ENCODE peak calls at places on chromosomes 2 and 18, in eight cellular contexts. W, Z, A, V, E, L, H and T are unnamed samples.

GRCh38 chr2:22904126-22904684 is 480.8 kb upstream of the KLHL29 start:
- DNase-seq in W (no peak), Z (no peak), A (peak), V (no peak), E (peak), L (peak), H (no peak), T (no peak)

GRCh38 chr18:35185771-35186170 is 55.1 kb upstream of the ZNF397 start:
- DNase-seq in W (no peak), Z (no peak), A (no peak), V (no peak), E (no peak), L (no peak), H (no peak), T (no peak)

GRCh38 chr18:8949206-8949605 is 153.3 kb upstream of the NDUFV2 start:
- DNase-seq in W (no peak), Z (no peak), A (no peak), V (peak), E (no peak), L (no peak), H (no peak), T (no peak)

GRCh38 chr2:71792926-71793761 is 339.8 kb downstream of the DYSF start:
- DNase-seq in W (no peak), Z (no peak), A (no peak), V (peak), E (no peak), L (no peak), H (no peak), T (no peak)

GRCh38 chr18:6648581-6648980 is 80.9 kb upstream of the ARHGAP28 start:
- DNase-seq in W (no peak), Z (no peak), A (no peak), V (peak), E (no peak), L (no peak), H (no peak), T (no peak)

GRCh38 chr2:204110250-204111183 is 174.0 kb downstream of the ICOS start:
- DNase-seq in W (no peak), Z (no peak), A (no peak), V (peak), E (peak), L (no peak), H (peak), T (no peak)

GRCh38 chr18:63292844-63293683 is 26.5 kb downstream of the BCL2 start:
- DNase-seq in W (no peak), Z (no peak), A (no peak), V (no peak), E (no peak), L (no peak), H (no peak), T (no peak)

GRCh38 chr2:62362561-62362960 is 143.4 kb downstream of the TMEM17 start:
- DNase-seq in W (no peak), Z (no peak), A (no peak), V (no peak), E (no peak), L (peak), H (no peak), T (no peak)

GRCh38 chr2:2324119-2324518 is 7.0 kb downstream of the MYT1L start:
- DNase-seq in W (peak), Z (no peak), A (no peak), V (no peak), E (no peak), L (no peak), H (no peak), T (no peak)

GRCh38 chr2:101725515-101726192 is 28.1 kb downstream of the MAP4K4 start:
- DNase-seq in W (no peak), Z (no peak), A (peak), V (no peak), E (no peak), L (peak), H (no peak), T (no peak)

GRCh38 chr2:9656270-9656766 is 25.5 kb upstream of the YWHAQ start:
- DNase-seq in W (no peak), Z (no peak), A (peak), V (peak), E (peak), L (no peak), H (no peak), T (peak)

GRCh38 chr2:24855703-24856102 is 62.5 kb downstream of the CENPO start:
- DNase-seq in W (no peak), Z (no peak), A (peak), V (peak), E (peak), L (no peak), H (peak), T (no peak)

GRCh38 chr2:238061310-238062202 is 755 bp downstream of the SCLY start:
- DNase-seq in W (no peak), Z (peak), A (peak), V (peak), E (peak), L (peak), H (peak), T (no peak)

GRCh38 chr2:66851449-66851872 is 416.5 kb downstream of the MEIS1 start:
- DNase-seq in W (no peak), Z (no peak), A (no peak), V (peak), E (no peak), L (no peak), H (no peak), T (peak)